ENCODE peak calls at places on chromosomes 6 and 20, in seven cellular contexts. D, C, Z, O, S, A and W are unnamed samples.

GRCh38 chr20:49384437-49385434 is 97.7 kb downstream of the KCNB1 start:
- DNase-seq in D (peak; percentile 62), A (peak; percentile 79), S (peak; percentile 42), Z (peak; percentile 53), O (peak; percentile 70), C (peak; percentile 71), W (peak; percentile 59)

GRCh38 chr6:11538049-11538798 is 675 bp downstream of the TMEM170B start:
- DNase-seq in S (peak; percentile 14), O (peak; percentile 32), C (peak; percentile 17), Z (no peak), D (peak; percentile 8), A (peak; percentile 34), W (no peak)

GRCh38 chr6:33692760-33693158 is 18.7 kb downstream of the UQCC2 start:
- DNase-seq in S (peak; percentile 24), C (peak; percentile 67), D (peak; percentile 38), A (peak; percentile 59), O (no peak), Z (no peak), W (peak; percentile 26)

GRCh38 chr20:63036266-63036665 is 29.5 kb upstream of the BHLHE23 start:
- DNase-seq in C (no peak), O (peak; percentile 8), A (no peak), D (no peak), S (no peak), Z (no peak), W (no peak)

GRCh38 chr20:49163696-49164095 is 24.4 kb downstream of the STAU1 start:
- DNase-seq in C (no peak), A (no peak), S (no peak), D (no peak), O (no peak), Z (no peak), W (no peak)

GRCh38 chr20:3744806-3745685 is 12.6 kb downstream of the HSPA12B start:
- DNase-seq in C (peak; percentile 71), O (peak; percentile 70), D (peak; percentile 23), S (no peak), Z (peak; percentile 88), A (peak; percentile 68), W (peak; percentile 32)

GRCh38 chr6:132813173-132813856 is 1.1 kb upstream of the RPS12 start:
- DNase-seq in S (peak; percentile 68), C (peak; percentile 49), A (peak; percentile 42), D (peak; percentile 51), Z (no peak), O (peak; percentile 20), W (peak; percentile 55)

GRCh38 chr6:8183266-8183665 is 80.9 kb upstream of the EEF1E1 start:
- DNase-seq in Z (no peak), O (no peak), A (no peak), D (no peak), S (no peak), C (no peak), W (no peak)

GRCh38 chr6:92810913-92811312 is 608.4 kb downstream of the EPHA7 start:
- DNase-seq in S (peak; percentile 62), Z (peak; percentile 3), C (no peak), A (no peak), O (no peak), D (peak; percentile 37), W (peak; percentile 6)

GRCh38 chr6:166308769-166309589 is 787 bp upstream of the PRR18 start:
- DNase-seq in O (no peak), A (no peak), S (no peak), Z (no peak), D (no peak), C (no peak), W (no peak)

GRCh38 chr6:129598244-129599187 is 111.5 kb downstream of the ARHGAP18 start:
- DNase-seq in Z (peak; percentile 72), A (no peak), O (no peak), C (no peak), S (peak; percentile 91), D (peak; percentile 88), W (peak; percentile 85)

GRCh38 chr20:33662172-33662571 is at the start of gene C20orf144:
- DNase-seq in Z (no peak), C (no peak), S (no peak), D (no peak), A (no peak), O (peak; percentile 13), W (no peak)

DNA sequence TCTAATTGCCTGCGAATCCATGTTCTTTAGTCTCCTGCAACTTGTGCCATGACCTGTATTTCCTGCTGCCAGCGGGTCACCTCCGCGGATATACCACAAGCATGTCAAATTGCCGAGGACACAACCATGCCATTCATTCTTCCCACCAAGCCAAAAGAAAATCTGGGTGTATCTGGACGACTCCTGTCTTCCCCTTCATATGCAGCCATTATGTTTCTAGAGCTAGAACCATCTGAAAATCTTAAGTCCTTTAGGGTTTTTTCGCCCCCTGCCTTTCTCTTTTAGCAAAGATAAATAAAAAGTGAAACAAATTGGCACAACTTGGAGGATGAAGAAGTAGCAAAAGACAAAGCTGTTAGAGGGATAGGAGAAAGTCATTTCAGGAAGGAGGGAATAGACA is 242.6 kb downstream of the ARID1B start:
- DNase-seq in Z (no peak), S (peak; percentile 56), D (peak; percentile 52), C (no peak), O (no peak), A (no peak), W (peak; percentile 38)
- TF ChIP-seq CTCF in Z (no peak), S (no peak), D (no peak), C (no peak), O (no peak), A (no peak), W (no peak)

GRCh38 chr6:4057036-4057435 is 21.9 kb downstream of the FAM217A start:
- DNase-seq in O (no peak), D (no peak), S (no peak), Z (no peak), A (no peak), C (no peak), W (no peak)

GRCh38 chr6:4055420-4056041 is 23.4 kb downstream of the FAM217A start:
- DNase-seq in O (no peak), A (no peak), S (peak; percentile 88), D (peak; percentile 74), C (peak; percentile 28), Z (peak; percentile 21), W (peak; percentile 89)

DNA sequence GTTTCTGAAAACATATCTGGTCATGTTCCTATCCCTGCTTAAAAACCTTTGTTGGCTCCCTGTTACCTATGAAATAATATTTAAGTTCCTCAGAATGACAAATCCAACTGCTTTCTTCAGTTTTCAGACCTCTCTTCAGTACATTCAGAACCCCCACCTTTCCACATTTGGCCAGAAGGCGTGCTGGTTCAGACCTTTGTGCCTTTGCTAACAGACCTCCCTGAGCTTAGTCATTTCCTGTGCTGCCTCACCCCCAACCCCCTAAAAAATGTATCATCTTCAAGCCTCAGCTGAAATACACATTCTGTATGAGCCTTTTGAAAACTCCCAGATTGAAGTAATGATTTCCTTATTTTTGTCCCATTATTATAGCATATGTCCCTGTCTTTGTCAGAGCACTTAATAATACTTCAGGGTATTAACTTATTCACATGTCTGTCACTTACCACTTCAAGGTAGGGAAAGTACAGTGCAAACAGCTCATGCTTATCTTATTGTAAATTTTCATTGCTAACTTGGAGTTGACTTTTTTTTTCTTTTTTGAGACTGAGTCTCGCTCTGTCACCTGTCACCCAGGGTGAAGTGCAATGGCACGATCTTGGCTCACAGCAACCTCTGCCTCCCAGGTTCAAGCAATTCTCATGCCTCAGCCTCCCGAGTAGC is 19.7 kb downstream of the FAM217A start:
- DNase-seq in S (peak; percentile 84), O (no peak), A (no peak), Z (no peak), C (no peak), D (peak; percentile 67), W (peak; percentile 90)
- TF ChIP-seq CTCF in S (peak; percentile 51), O (no peak), A (no peak), Z (no peak), C (no peak), D (peak; percentile 50), W (peak; percentile 47)

GRCh38 chr20:1392693-1393506 is at the start of gene FKBP1A:
- DNase-seq in Z (peak; percentile 78), A (peak; percentile 93), S (peak; percentile 90), C (peak; percentile 93), D (peak; percentile 94), O (peak; percentile 91), W (peak; percentile 86)
- TF ChIP-seq CTCF in Z (peak; percentile 4), A (no peak), S (no peak), C (no peak), D (no peak), O (peak; percentile 51), W (no peak)

GRCh38 chr6:76677017-76677416 is 604.6 kb upstream of the IMPG1 start:
- DNase-seq in Z (no peak), C (no peak), A (no peak), S (no peak), D (no peak), O (no peak), W (no peak)

GRCh38 chr6:76681781-76682180 is 609.3 kb upstream of the IMPG1 start:
- DNase-seq in S (peak; percentile 8), D (peak; percentile 79), O (no peak), Z (no peak), C (no peak), A (no peak), W (peak; percentile 52)

GRCh38 chr6:76684881-76685280 is 612.4 kb upstream of the IMPG1 start:
- DNase-seq in A (no peak), S (peak; percentile 1), O (no peak), D (peak; percentile 20), Z (no peak), C (no peak), W (peak; percentile 6)

GRCh38 chr6:76683985-76684384 is 611.5 kb upstream of the IMPG1 start:
- DNase-seq in S (no peak), A (no peak), O (no peak), Z (no peak), C (no peak), D (no peak), W (no peak)

DNA sequence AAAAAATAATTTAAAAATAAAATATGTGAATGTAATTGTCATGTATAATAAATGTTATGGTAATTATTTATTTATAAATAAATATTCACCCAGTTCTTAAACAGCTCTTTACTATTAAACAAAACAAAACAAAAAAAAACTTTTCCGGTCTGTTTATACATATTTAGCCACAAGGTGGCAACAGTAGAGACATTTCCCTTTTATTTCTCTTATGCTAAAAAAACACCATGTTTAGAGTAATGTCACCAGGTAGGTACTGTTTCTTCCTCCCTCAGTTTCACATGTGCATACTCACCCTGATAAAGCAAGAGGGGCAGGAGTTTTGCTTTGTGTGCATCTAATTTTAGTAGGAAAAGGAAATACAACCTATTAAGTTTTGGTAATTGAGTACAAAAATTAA is 610.4 kb upstream of the IMPG1 start:
- DNase-seq in A (no peak), Z (peak; percentile 12), O (no peak), C (no peak), D (peak; percentile 43), S (peak; percentile 12), W (peak; percentile 23)
- TF ChIP-seq CTCF in A (no peak), Z (peak; percentile 40), O (peak; percentile 56), C (peak; percentile 39), D (peak; percentile 34), S (peak; percentile 20), W (peak; percentile 44)

DNA sequence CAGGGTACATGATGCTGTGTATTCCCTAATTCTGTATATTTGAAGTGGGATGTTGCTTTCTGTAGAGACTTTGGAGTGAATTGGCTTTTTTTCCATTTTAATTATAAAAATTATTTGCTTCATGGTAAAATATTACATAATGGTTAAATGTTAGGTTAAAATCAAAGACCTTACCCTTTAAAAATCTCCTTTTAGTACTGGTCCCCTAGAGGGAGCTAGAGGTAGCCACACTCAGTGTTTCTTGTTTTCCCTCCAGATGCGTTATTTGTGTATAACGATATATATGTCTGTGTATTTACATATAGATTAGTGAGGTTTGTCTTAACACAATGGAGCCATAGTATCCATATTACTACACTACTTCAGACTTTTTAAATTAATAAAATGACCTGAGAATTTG is 146.7 kb downstream of the PLCB4 start:
- DNase-seq in S (peak; percentile 33), A (no peak), Z (peak; percentile 6), D (no peak), O (no peak), C (no peak), W (no peak)
- TF ChIP-seq CTCF in S (peak; percentile 42), A (peak; percentile 29), Z (peak; percentile 53), D (peak; percentile 27), O (peak; percentile 39), C (peak; percentile 36), W (peak; percentile 56)